ENCODE peak calls at places on chromosomes 5 and 9, in seven cellular contexts. Q is A549, J is stomach, R is IMR-90, Z is left ventricle myocardium inferior, C is upper lobe of right lung, W is heart left ventricle. Y is an unnamed sample. For H3K4me1, the result is how much of the 10 kb centered on the place peaks cover.

GRCh38 chr9:35605336-35606137 is 475 bp downstream of the TESK1 start:
- DNase-seq in J (no peak), C (no peak), Q (no peak), Z (no peak), W (peak), R (no peak), Y (peak)

GRCh38 chr5:97547999-97548797 is 365.2 kb upstream of the RIOK2 start:
- DNase-seq in Z (no peak), C (no peak), Q (no peak), R (no peak), W (no peak), J (no peak), Y (peak)

GRCh38 chr9:90251311-90251710 is 391.3 kb downstream of the DIRAS2 start:
- DNase-seq in C (no peak), Z (no peak), R (no peak), J (no peak), W (no peak), Q (no peak), Y (no peak)

GRCh38 chr5:119323630-119324000 is 32.2 kb upstream of the TNFAIP8 start:
- DNase-seq in Q (peak), R (peak), Z (no peak), C (no peak), J (no peak), W (no peak), Y (no peak)

GRCh38 chr5:94623877-94624276 is 5.4 kb downstream of the SLF1 start:
- DNase-seq in W (no peak), J (no peak), C (no peak), R (no peak), Z (no peak), Q (no peak), Y (no peak)

GRCh38 chr5:142821733-142822487 is 51.7 kb downstream of the ARHGAP26 start:
- DNase-seq in Q (peak), Z (no peak), J (no peak), R (peak), W (no peak), C (no peak), Y (no peak)

GRCh38 chr9:95570150-95570549 is 53.4 kb upstream of the PTCH1 start:
- DNase-seq in C (no peak), Q (no peak), W (no peak), J (no peak), Z (no peak), R (peak), Y (no peak)

GRCh38 chr5:89480406-89481007 is 597.5 kb upstream of the MEF2C start:
- DNase-seq in W (no peak), R (no peak), J (no peak), Z (no peak), C (no peak), Q (no peak), Y (no peak)

GRCh38 chr5:170752257-170753215 is 31.0 kb upstream of the GABRP start:
- DNase-seq in W (peak), J (no peak), R (no peak), C (no peak), Z (no peak), Q (no peak), Y (no peak)

GRCh38 chr5:73928486-73928885 is 302.5 kb downstream of the ARHGEF28 start:
- DNase-seq in Q (no peak), C (no peak), R (no peak), Z (no peak), J (no peak), W (no peak), Y (no peak)

GRCh38 chr5:163498886-163499285 is 6.5 kb upstream of the MAT2B start:
- DNase-seq in C (no peak), Z (no peak), Q (no peak), J (no peak), R (peak), W (no peak), Y (no peak)

GRCh38 chr9:68515304-68516017 is 25.2 kb downstream of the TMEM252 start:
- DNase-seq in R (peak), C (no peak), W (no peak), J (peak), Q (peak), Z (no peak), Y (no peak)

GRCh38 chr5:115392611-115393010 is 96.2 kb upstream of the CCDC112 start:
- DNase-seq in J (no peak), Z (no peak), Q (no peak), R (no peak), W (no peak), C (no peak), Y (no peak)

GRCh38 chr5:149375434-149375833 is 3.7 kb downstream of the IL17B start:
- DNase-seq in W (no peak), C (no peak), J (no peak), Q (no peak), R (no peak), Z (no peak), Y (no peak)

GRCh38 chr5:142881076-142881466 is 110.9 kb downstream of the ARHGAP26 start:
- DNase-seq in J (no peak), R (peak), Z (no peak), W (no peak), C (no peak), Q (no peak), Y (no peak)

GRCh38 chr9:133104718-133105460 is 16.2 kb downstream of the RALGDS start:
- DNase-seq in J (peak), Z (no peak), Q (no peak), R (no peak), C (peak), W (peak), Y (no peak)

GRCh38 chr9:25003686-25004085 is 458.0 kb upstream of the IZUMO3 start:
- DNase-seq in J (no peak), Q (peak), R (no peak), W (no peak), Z (no peak), C (no peak), Y (no peak)

GRCh38 chr9:137064027-137064879 is 6.1 kb downstream of the SAPCD2 start:
- DNase-seq in C (peak), W (peak), Z (peak), J (peak), R (no peak), Q (peak), Y (peak)

GRCh38 chr5:176559683-176560082 is 10.5 kb downstream of the CDHR2 start:
- DNase-seq in C (no peak), Q (no peak), W (no peak), R (no peak), Z (no peak), J (no peak), Y (peak)
- TF ChIP-seq CTCF in C (no peak), Q (no peak), W (no peak), R (no peak), Z (no peak), J (no peak), Y (peak)

DNA sequence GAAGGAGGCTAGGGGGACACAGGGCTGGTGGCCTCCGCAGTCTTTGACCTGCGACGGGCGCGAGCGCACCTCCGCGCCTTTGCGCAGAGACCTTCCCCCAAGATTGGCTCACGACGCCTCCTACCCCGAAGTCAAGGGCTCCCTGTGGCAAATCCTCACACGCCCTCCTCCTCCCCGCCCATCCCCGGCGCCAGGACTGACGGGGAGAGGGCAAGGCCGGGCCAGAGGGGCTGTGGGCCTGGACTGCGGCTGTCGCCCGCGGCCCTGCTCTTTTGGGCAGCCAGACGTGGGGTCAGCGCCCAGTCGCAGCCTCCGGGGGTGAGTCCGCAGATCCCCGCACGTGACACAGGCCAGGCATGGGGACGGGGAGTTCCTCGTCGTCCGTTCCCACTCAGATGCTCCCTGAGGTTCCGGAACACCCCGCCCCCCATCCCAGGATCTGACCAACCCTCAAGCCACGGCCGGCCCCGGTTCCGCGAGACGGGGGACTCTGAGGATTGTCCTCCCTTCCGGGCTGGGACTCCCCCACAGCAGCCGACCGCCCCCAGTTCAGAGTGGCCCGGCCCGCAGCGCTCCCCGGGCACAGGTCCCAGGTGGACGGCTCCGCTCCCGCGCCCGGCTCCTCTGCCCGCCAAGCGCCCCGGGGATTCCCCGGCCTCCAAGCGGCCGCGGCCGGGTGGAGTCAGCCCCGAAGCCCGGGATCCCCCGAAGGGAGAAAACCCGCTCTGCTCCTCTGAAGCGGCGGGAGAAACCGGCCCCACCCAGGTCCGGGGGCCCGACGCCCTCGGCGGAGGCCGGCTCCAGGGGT is 534 bp upstream of the ANKRD33B start:
- DNase-seq in J (no peak), W (peak), Z (peak), R (peak), C (peak), Q (peak), Y (peak)
- H3K27ac ChIP-seq in J (peak), W (peak), Z (peak), R (peak), C (peak), Q (peak), Y (peak)

GRCh38 chr9:131727795-131728545 is 11.9 kb downstream of the RAPGEF1 start:
- DNase-seq in C (no peak), J (no peak), Z (no peak), Q (no peak), W (no peak), R (no peak), Y (peak)

GRCh38 chr9:131727184-131727785 is 12.6 kb downstream of the RAPGEF1 start:
- DNase-seq in Z (no peak), R (peak), W (no peak), Q (no peak), C (no peak), J (no peak), Y (no peak)

GRCh38 chr9:131722260-131722659 is 17.6 kb downstream of the RAPGEF1 start:
- DNase-seq in Z (peak), R (no peak), Q (no peak), J (no peak), W (peak), C (no peak), Y (no peak)

GRCh38 chr9:131723632-131724031 is 16.2 kb downstream of the RAPGEF1 start:
- DNase-seq in J (no peak), W (no peak), R (no peak), Z (no peak), C (no peak), Q (no peak), Y (no peak)

GRCh38 chr9:131724678-131725077 is 15.2 kb downstream of the RAPGEF1 start:
- DNase-seq in W (no peak), Q (no peak), R (no peak), J (no peak), Z (no peak), C (no peak), Y (no peak)
- H3K4me1 ChIP-seq in W (under half), Q (under half), R (under half), J (under half), Z (half or more), C (under half), Y (half or more)

GRCh38 chr5:6576861-6577501 is 55.9 kb downstream of the NSUN2 start:
- DNase-seq in R (peak), C (no peak), Z (no peak), W (no peak), Q (peak), J (no peak), Y (peak)
- TF ChIP-seq CTCF in R (peak), C (peak), Z (peak), W (peak), Q (peak), J (peak), Y (peak)

GRCh38 chr9:138120072-138120471 is 242.5 kb downstream of the CACNA1B start:
- DNase-seq in Q (no peak), J (no peak), W (no peak), C (no peak), Z (no peak), R (no peak), Y (no peak)

GRCh38 chr9:138119202-138120027 is 241.8 kb downstream of the CACNA1B start:
- DNase-seq in C (peak), W (no peak), J (no peak), Z (no peak), R (no peak), Q (no peak), Y (no peak)

GRCh38 chr9:138117836-138118235 is 240.3 kb downstream of the CACNA1B start:
- DNase-seq in W (no peak), Z (no peak), C (peak), J (no peak), R (no peak), Q (no peak), Y (no peak)

GRCh38 chr9:138117101-138117750 is 239.6 kb downstream of the CACNA1B start:
- DNase-seq in R (no peak), Z (no peak), J (peak), C (peak), W (no peak), Q (no peak), Y (no peak)

GRCh38 chr9:138118601-138119071 is 241.1 kb downstream of the CACNA1B start:
- DNase-seq in J (no peak), W (no peak), Z (no peak), Q (no peak), R (no peak), C (peak), Y (no peak)
- H3K27ac ChIP-seq in J (no peak), W (no peak), Z (no peak), Q (no peak), R (no peak), C (no peak), Y (no peak)

Y was measured in MM.1S.